ENCODE peak calls at places on chromosomes 3 and 15, in four cellular contexts. One of them, this sample, is unnamed.

GRCh38 chr3:65193531-65193930 is 505.7 kb upstream of the ADAMTS9 start:
- DNase-seq in stimulated activated naive CD8-positive, alpha-beta T cell treated with anti-CD3 and anti-CD28 coated beads, Interleukin-15, amount 100 ng/mL, for 72 hours: no peak
- DNase-seq in A549: no peak
- DNase-seq in NCI-H2029: no peak
- DNase-seq in this sample: no peak

GRCh38 chr3:50356553-50356952 is 2.8 kb downstream of the TMEM115 start:
- DNase-seq in stimulated activated naive CD8-positive, alpha-beta T cell treated with anti-CD3 and anti-CD28 coated beads, Interleukin-15, amount 100 ng/mL, for 72 hours: no peak
- DNase-seq in A549: no peak
- DNase-seq in NCI-H2029: no peak
- DNase-seq in this sample: no peak

GRCh38 chr15:78540955-78541743 is 905 bp downstream of the PSMA4 start:
- DNase-seq in stimulated activated naive CD8-positive, alpha-beta T cell treated with anti-CD3 and anti-CD28 coated beads, Interleukin-15, amount 100 ng/mL, for 72 hours: peak
- DNase-seq in A549: no peak
- DNase-seq in NCI-H2029: no peak
- DNase-seq in this sample: no peak

GRCh38 chr3:59313365-59313764 is 263.5 kb upstream of the CFAP20DC start:
- DNase-seq in stimulated activated naive CD8-positive, alpha-beta T cell treated with anti-CD3 and anti-CD28 coated beads, Interleukin-15, amount 100 ng/mL, for 72 hours: peak
- DNase-seq in A549: peak
- DNase-seq in NCI-H2029: peak
- DNase-seq in this sample: no peak

GRCh38 chr3:46193436-46193835 is 14.7 kb downstream of the CCR1 start:
- DNase-seq in stimulated activated naive CD8-positive, alpha-beta T cell treated with anti-CD3 and anti-CD28 coated beads, Interleukin-15, amount 100 ng/mL, for 72 hours: no peak
- DNase-seq in A549: no peak
- DNase-seq in NCI-H2029: no peak
- DNase-seq in this sample: no peak

GRCh38 chr15:24971772-24972171 is 17.0 kb downstream of the SNRPN start:
- DNase-seq in stimulated activated naive CD8-positive, alpha-beta T cell treated with anti-CD3 and anti-CD28 coated beads, Interleukin-15, amount 100 ng/mL, for 72 hours: no peak
- DNase-seq in A549: no peak
- DNase-seq in NCI-H2029: no peak
- DNase-seq in this sample: no peak

GRCh38 chr3:45516829-45517228 is 77.7 kb upstream of the LIMD1 start:
- DNase-seq in stimulated activated naive CD8-positive, alpha-beta T cell treated with anti-CD3 and anti-CD28 coated beads, Interleukin-15, amount 100 ng/mL, for 72 hours: no peak
- DNase-seq in A549: no peak
- DNase-seq in NCI-H2029: peak
- DNase-seq in this sample: peak

GRCh38 chr3:127408684-127409420 is 121.0 kb upstream of the PRR20G start:
- DNase-seq in stimulated activated naive CD8-positive, alpha-beta T cell treated with anti-CD3 and anti-CD28 coated beads, Interleukin-15, amount 100 ng/mL, for 72 hours: no peak
- DNase-seq in A549: no peak
- DNase-seq in NCI-H2029: no peak
- DNase-seq in this sample: no peak

GRCh38 chr15:48928877-48929538 is 34.7 kb downstream of the SHC4 start:
- DNase-seq in stimulated activated naive CD8-positive, alpha-beta T cell treated with anti-CD3 and anti-CD28 coated beads, Interleukin-15, amount 100 ng/mL, for 72 hours: peak
- DNase-seq in A549: no peak
- DNase-seq in NCI-H2029: no peak
- DNase-seq in this sample: no peak

GRCh38 chr3:149364624-149365023 is 12.8 kb downstream of the TM4SF1 start:
- DNase-seq in stimulated activated naive CD8-positive, alpha-beta T cell treated with anti-CD3 and anti-CD28 coated beads, Interleukin-15, amount 100 ng/mL, for 72 hours: no peak
- DNase-seq in A549: no peak
- DNase-seq in NCI-H2029: no peak
- DNase-seq in this sample: no peak

GRCh38 chr3:71905426-71905825 is 120.5 kb upstream of the PROK2 start:
- DNase-seq in stimulated activated naive CD8-positive, alpha-beta T cell treated with anti-CD3 and anti-CD28 coated beads, Interleukin-15, amount 100 ng/mL, for 72 hours: no peak
- DNase-seq in A549: no peak
- DNase-seq in NCI-H2029: no peak
- DNase-seq in this sample: no peak

This sample was measured in brain pericyte.